ENCODE peak calls at places on chromosomes 1 and 21, in nine cellular contexts. W, D, F, A, G, S, N, H and Q are unnamed samples.

GRCh38 chr21:18069875-18070274 is 174.8 kb upstream of the CHODL start:
- DNase-seq in W (no peak), D (no peak), F (no peak), A (no peak), G (no peak), S (no peak), N (no peak), H (no peak), Q (no peak)

GRCh38 chr1:85849660-85850059 is 141.4 kb upstream of the ZNHIT6 start:
- DNase-seq in W (no peak), D (no peak), F (peak), A (no peak), G (no peak), S (no peak), N (no peak), H (no peak), Q (no peak)

GRCh38 chr21:42193131-42193671 is 25.7 kb upstream of the ABCG1 start:
- DNase-seq in W (no peak), D (peak), F (peak), A (no peak), G (no peak), S (no peak), N (no peak), H (peak), Q (no peak)

GRCh38 chr1:221166162-221166500 is 286.9 kb downstream of the HLX start:
- DNase-seq in W (no peak), D (no peak), F (no peak), A (no peak), G (no peak), S (no peak), N (no peak), H (no peak), Q (no peak)

GRCh38 chr1:24277420-24278169 is 41.6 kb upstream of the GRHL3 start:
- DNase-seq in W (no peak), D (peak), F (peak), A (no peak), G (no peak), S (no peak), N (no peak), H (no peak), Q (no peak)

GRCh38 chr1:9703165-9703509 is 51.6 kb downstream of the PIK3CD start:
- DNase-seq in W (no peak), D (no peak), F (no peak), A (no peak), G (no peak), S (no peak), N (no peak), H (no peak), Q (no peak)

GRCh38 chr1:95384570-95384969 is 150.6 kb downstream of the RWDD3 start:
- DNase-seq in W (peak), D (no peak), F (peak), A (no peak), G (no peak), S (peak), N (peak), H (peak), Q (peak)

GRCh38 chr1:241677171-241677570 is 25.1 kb downstream of the WDR64 start:
- DNase-seq in W (no peak), D (no peak), F (no peak), A (peak), G (no peak), S (no peak), N (no peak), H (no peak), Q (no peak)

GRCh38 chr1:228500901-228501871 is 14.0 kb downstream of the RNF187 start:
- DNase-seq in W (peak), D (peak), F (peak), A (peak), G (peak), S (peak), N (peak), H (peak), Q (peak)

GRCh38 chr1:203769505-203770343 is 4.7 kb downstream of the LAX1 start:
- DNase-seq in W (peak), D (peak), F (peak), A (no peak), G (peak), S (peak), N (no peak), H (peak), Q (no peak)

GRCh38 chr1:17423781-17424245 is 15.7 kb downstream of the RCC2 start:
- DNase-seq in W (no peak), D (no peak), F (no peak), A (no peak), G (no peak), S (no peak), N (no peak), H (no peak), Q (no peak)

GRCh38 chr1:208997726-208998312 is 585.7 kb upstream of the CAMK1G start:
- DNase-seq in W (no peak), D (no peak), F (no peak), A (no peak), G (no peak), S (no peak), N (no peak), H (no peak), Q (no peak)

GRCh38 chr1:155327981-155328380 is 7.3 kb downstream of the RUSC1 start:
- DNase-seq in W (no peak), D (no peak), F (no peak), A (no peak), G (no peak), S (no peak), N (no peak), H (no peak), Q (no peak)

GRCh38 chr1:75908717-75909152 is 23.5 kb downstream of the ASB17 start:
- DNase-seq in W (peak), D (peak), F (peak), A (peak), G (no peak), S (no peak), N (peak), H (no peak), Q (no peak)

GRCh38 chr1:41739061-41739955 is 179.4 kb downstream of the HIVEP3 start:
- DNase-seq in W (no peak), D (no peak), F (peak), A (no peak), G (peak), S (no peak), N (no peak), H (peak), Q (no peak)

GRCh38 chr1:54165146-54165545 is 12.3 kb upstream of the CDCP2 start:
- DNase-seq in W (no peak), D (no peak), F (no peak), A (no peak), G (no peak), S (no peak), N (peak), H (no peak), Q (no peak)

GRCh38 chr1:184748767-184749166 is 5.9 kb downstream of the EDEM3 start:
- DNase-seq in W (no peak), D (no peak), F (no peak), A (no peak), G (no peak), S (no peak), N (no peak), H (no peak), Q (no peak)

GRCh38 chr1:59149435-59149834 is 147.5 kb upstream of the FGGY start:
- DNase-seq in W (no peak), D (no peak), F (no peak), A (no peak), G (no peak), S (no peak), N (no peak), H (no peak), Q (no peak)

GRCh38 chr1:3685906-3686305 is 33.6 kb downstream of the TP73 start:
- DNase-seq in W (no peak), D (no peak), F (no peak), A (no peak), G (no peak), S (no peak), N (no peak), H (no peak), Q (no peak)

GRCh38 chr1:182764029-182764768 is 25.4 kb upstream of the NPL start:
- DNase-seq in W (no peak), D (no peak), F (no peak), A (no peak), G (no peak), S (no peak), N (no peak), H (no peak), Q (no peak)

GRCh38 chr1:27520651-27521050 is 30.7 kb upstream of the WASF2 start:
- DNase-seq in W (no peak), D (no peak), F (no peak), A (no peak), G (no peak), S (no peak), N (no peak), H (no peak), Q (no peak)

GRCh38 chr1:41383094-41383852 is 22.0 kb downstream of the FOXO6 start:
- DNase-seq in W (no peak), D (peak), F (peak), A (no peak), G (no peak), S (no peak), N (no peak), H (no peak), Q (no peak)

GRCh38 chr1:115810609-115811008 is 30.3 kb downstream of the NHLH2 start:
- DNase-seq in W (no peak), D (no peak), F (no peak), A (no peak), G (no peak), S (no peak), N (no peak), H (peak), Q (no peak)

GRCh38 chr1:19445417-19446342 is 39.7 kb downstream of the CAPZB start:
- DNase-seq in W (no peak), D (peak), F (peak), A (no peak), G (no peak), S (no peak), N (no peak), H (no peak), Q (peak)

GRCh38 chr21:18677632-18678031 is 274.0 kb upstream of the TMPRSS15 start:
- DNase-seq in W (no peak), D (no peak), F (no peak), A (no peak), G (no peak), S (no peak), N (no peak), H (no peak), Q (no peak)

GRCh38 chr21:38774152-38774551 is 31.6 kb upstream of the ETS2 start:
- DNase-seq in W (no peak), D (no peak), F (no peak), A (no peak), G (no peak), S (no peak), N (no peak), H (no peak), Q (no peak)

GRCh38 chr1:205225901-205226765 is 1.6 kb upstream of the TMCC2 start:
- DNase-seq in W (no peak), D (peak), F (peak), A (no peak), G (no peak), S (no peak), N (no peak), H (no peak), Q (no peak)

GRCh38 chr1:172638249-172638648 is 20.7 kb upstream of the FASLG start:
- DNase-seq in W (no peak), D (no peak), F (no peak), A (no peak), G (no peak), S (no peak), N (no peak), H (no peak), Q (no peak)

GRCh38 chr21:14985306-14985705 is 79.5 kb downstream of the NRIP1 start:
- DNase-seq in W (no peak), D (peak), F (no peak), A (no peak), G (no peak), S (no peak), N (no peak), H (no peak), Q (no peak)

GRCh38 chr21:14991957-14992356 is 72.8 kb downstream of the NRIP1 start:
- DNase-seq in W (no peak), D (no peak), F (no peak), A (no peak), G (no peak), S (no peak), N (no peak), H (no peak), Q (no peak)

GRCh38 chr21:14987370-14988170 is 77.2 kb downstream of the NRIP1 start:
- DNase-seq in W (no peak), D (no peak), F (no peak), A (no peak), G (no peak), S (no peak), N (no peak), H (no peak), Q (no peak)

GRCh38 chr21:14989359-14989758 is 75.4 kb downstream of the NRIP1 start:
- DNase-seq in W (no peak), D (peak), F (no peak), A (no peak), G (no peak), S (no peak), N (no peak), H (no peak), Q (no peak)

GRCh38 chr21:14988760-14989159 is 76.0 kb downstream of the NRIP1 start:
- DNase-seq in W (no peak), D (no peak), F (no peak), A (no peak), G (no peak), S (no peak), N (no peak), H (no peak), Q (no peak)
- TF ChIP-seq CTCF in W (no peak), D (no peak), F (no peak), A (no peak), G (no peak), S (no peak), N (no peak), H (no peak), Q (no peak)

DNA sequence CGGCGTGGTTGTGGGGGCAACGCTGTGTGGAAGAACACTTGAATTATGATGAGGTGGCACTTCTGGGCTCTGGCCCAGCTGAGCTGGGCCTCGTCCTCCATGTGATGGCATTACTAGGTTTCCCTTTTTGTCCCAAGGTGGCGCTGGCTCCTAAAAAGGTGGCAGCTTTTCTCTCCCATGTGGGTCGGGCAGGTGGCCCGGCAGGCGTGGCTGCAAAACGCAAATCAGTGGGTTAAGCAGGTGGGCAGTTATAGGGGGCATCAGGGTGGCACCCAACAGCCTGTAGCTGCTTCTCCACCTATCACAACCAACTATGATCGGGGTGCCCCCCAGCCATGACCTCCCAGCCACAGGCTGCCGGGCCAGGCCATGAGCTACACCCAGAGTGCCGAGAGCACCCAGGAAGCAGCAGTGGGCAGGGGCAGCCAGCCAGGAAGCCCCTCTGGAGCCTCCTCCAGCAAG is 59.6 kb downstream of the KCNAB2 start:
- DNase-seq in W (peak), D (no peak), F (no peak), A (no peak), G (no peak), S (no peak), N (no peak), H (no peak), Q (no peak)
- TF ChIP-seq CTCF in W (peak), D (no peak), F (no peak), A (no peak), G (no peak), S (no peak), N (peak), H (no peak), Q (no peak)

GRCh38 chr1:51312718-51313117 is 17.6 kb downstream of the TTC39A start:
- DNase-seq in W (no peak), D (no peak), F (no peak), A (no peak), G (no peak), S (no peak), N (no peak), H (no peak), Q (no peak)

GRCh38 chr1:51314974-51315373 is 15.4 kb downstream of the TTC39A start:
- DNase-seq in W (no peak), D (no peak), F (no peak), A (no peak), G (peak), S (no peak), N (no peak), H (peak), Q (no peak)

GRCh38 chr1:51311826-51312225 is 18.5 kb downstream of the TTC39A start:
- DNase-seq in W (no peak), D (no peak), F (no peak), A (no peak), G (no peak), S (no peak), N (no peak), H (no peak), Q (no peak)

GRCh38 chr1:51313961-51314777 is 16.2 kb downstream of the TTC39A start:
- DNase-seq in W (peak), D (peak), F (peak), A (no peak), G (peak), S (no peak), N (no peak), H (peak), Q (no peak)

DNA sequence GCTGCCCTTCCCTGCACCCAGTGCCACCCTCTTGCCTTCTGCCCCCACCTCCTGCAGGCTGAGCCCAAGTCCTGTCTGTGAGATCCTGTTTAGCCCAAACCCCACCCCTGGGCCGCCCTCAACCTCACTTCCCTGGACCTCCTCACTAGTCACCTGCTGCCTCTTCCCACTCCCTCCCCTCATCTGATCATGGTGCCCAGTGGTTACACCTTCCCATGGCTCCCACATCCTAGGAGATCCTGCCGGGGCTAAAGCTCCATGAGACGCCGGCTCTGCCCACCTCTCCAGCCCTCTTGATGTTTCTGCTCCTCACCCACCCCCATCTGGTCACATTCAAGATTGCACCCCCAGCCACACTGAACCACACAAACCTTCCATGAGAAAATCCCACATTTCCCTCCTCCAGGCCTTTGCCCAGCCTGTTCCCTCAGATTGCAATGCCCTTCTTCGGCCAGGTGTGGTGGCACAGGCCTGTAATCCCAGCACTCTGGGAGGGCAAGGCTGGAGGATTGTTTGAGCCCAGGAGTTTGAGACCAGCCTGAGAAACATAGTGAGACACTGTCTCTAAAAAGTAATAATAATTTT is 17.0 kb downstream of the TTC39A start:
- DNase-seq in W (peak), D (no peak), F (no peak), A (no peak), G (no peak), S (no peak), N (peak), H (no peak), Q (no peak)
- TF ChIP-seq CTCF in W (no peak), D (peak), F (peak), A (peak), G (peak), S (no peak), N (peak), H (peak), Q (peak)

DNA sequence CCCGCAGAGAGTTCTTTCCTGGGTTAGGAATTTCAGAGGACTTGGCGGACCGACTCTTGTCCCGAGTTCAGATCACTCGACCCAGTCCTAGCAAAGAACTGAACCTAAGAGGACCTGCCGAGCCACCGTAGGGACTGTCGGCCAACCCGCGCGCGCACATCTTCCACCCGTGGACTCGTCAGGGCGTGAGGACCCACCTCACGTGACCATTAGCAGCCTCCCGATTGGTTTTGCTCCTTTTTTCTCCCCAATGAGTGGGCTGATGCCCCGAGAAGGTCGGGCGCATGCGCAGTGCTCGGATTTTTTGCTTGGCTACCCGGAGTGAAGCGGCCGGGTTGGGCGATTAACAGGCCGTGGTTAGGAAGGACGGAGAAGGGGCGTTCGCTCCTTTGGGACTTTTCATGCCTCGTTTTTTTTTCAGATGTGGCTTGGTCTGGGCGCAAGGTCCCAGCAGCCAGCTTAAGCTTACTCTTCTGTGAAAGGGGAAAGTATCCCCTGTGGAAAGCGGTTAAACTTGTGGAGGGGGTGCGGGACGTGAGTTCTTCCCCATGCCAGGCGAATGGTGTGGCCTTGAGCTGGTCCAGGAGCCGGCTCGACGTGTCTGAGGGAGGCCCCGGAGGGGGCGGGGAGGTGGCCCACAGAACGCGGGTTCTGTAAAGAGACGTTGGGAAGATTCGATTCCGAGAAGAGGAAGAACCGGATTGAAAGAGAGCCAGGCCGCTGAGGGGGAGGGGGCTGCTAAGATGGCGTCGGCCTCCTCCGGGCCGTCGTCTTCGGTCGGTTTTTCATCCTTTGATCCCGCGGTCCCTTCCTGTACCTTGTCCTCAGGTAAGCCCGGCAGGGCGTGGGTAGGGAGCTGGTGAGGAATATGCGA is at the start of gene PIP5K1A:
- DNase-seq in W (peak), D (peak), F (peak), A (peak), G (peak), S (peak), N (peak), H (peak), Q (peak)
- TF ChIP-seq CTCF in W (no peak), D (no peak), F (no peak), A (no peak), G (no peak), S (no peak), N (no peak), H (no peak), Q (no peak)

GRCh38 chr1:167197692-167198091 is 23.0 kb upstream of the POU2F1 start:
- DNase-seq in W (no peak), D (no peak), F (no peak), A (no peak), G (no peak), S (no peak), N (no peak), H (no peak), Q (no peak)
- TF ChIP-seq CTCF in W (no peak), D (no peak), F (no peak), A (no peak), G (no peak), S (no peak), N (no peak), H (no peak), Q (no peak)

GRCh38 chr1:212950243-212951057 is at the start of gene VASH2:
- DNase-seq in W (peak), D (peak), F (peak), A (no peak), G (peak), S (peak), N (peak), H (peak), Q (peak)
- TF ChIP-seq CTCF in W (no peak), D (no peak), F (peak), A (peak), G (no peak), S (no peak), N (no peak), H (no peak), Q (no peak)

GRCh38 chr1:57597036-57597435 is 173.2 kb upstream of the DAB1 start:
- DNase-seq in W (no peak), D (no peak), F (no peak), A (no peak), G (no peak), S (no peak), N (no peak), H (no peak), Q (no peak)
- TF ChIP-seq CTCF in W (no peak), D (no peak), F (no peak), A (no peak), G (no peak), S (no peak), N (no peak), H (no peak), Q (no peak)

GRCh38 chr1:66654643-66655042 is 97.6 kb upstream of the DYNLT5 start:
- DNase-seq in W (no peak), D (no peak), F (no peak), A (no peak), G (no peak), S (no peak), N (no peak), H (no peak), Q (no peak)
- TF ChIP-seq CTCF in W (no peak), D (no peak), F (no peak), A (no peak), G (no peak), S (no peak), N (no peak), H (no peak), Q (no peak)

GRCh38 chr1:113890816-113891215 is 3.4 kb upstream of the BCL2L15 start:
- DNase-seq in W (no peak), D (no peak), F (no peak), A (no peak), G (no peak), S (no peak), N (no peak), H (no peak), Q (no peak)
- TF ChIP-seq CTCF in W (no peak), D (no peak), F (no peak), A (no peak), G (no peak), S (no peak), N (no peak), H (no peak), Q (no peak)

GRCh38 chr1:34742667-34743270 is 12.1 kb upstream of the GJB5 start:
- DNase-seq in W (peak), D (no peak), F (peak), A (peak), G (peak), S (peak), N (peak), H (peak), Q (peak)
- TF ChIP-seq CTCF in W (peak), D (peak), F (peak), A (peak), G (peak), S (peak), N (peak), H (peak), Q (peak)